ENCODE peak calls at places on chromosomes 13 and 19, in nine cellular contexts. One of them, this sample, is unnamed.
A peak's percentile ranks its signal among the peaks of the same experiment; 100 is the strongest.

GRCh38 chr13:31242342-31242741 is 42.6 kb downstream of the B3GLCT start:
- DNase-seq in activated CD4-positive, alpha-beta T cell treated with anti-CD3 and anti-CD28 coated beads, Interleukin-2, amount 50 U/mL, for 1 hour: no peak
- DNase-seq in activated CD8-positive, alpha-beta memory T cell treated with anti-CD3 and anti-CD28 coated beads, Interleukin-2, amount 50 U/mL, for 48 hours: no peak
- DNase-seq in choroid plexus epithelial cell: peak; percentile 19
- DNase-seq in uterus: no peak
- DNase-seq in non-pigmented ciliary epithelial cell: no peak
- DNase-seq in hippocampal formation: no peak
- DNase-seq in PC-9: no peak
- DNase-seq in caudate nucleus: no peak
- DNase-seq in this sample: no peak

GRCh38 chr19:46660601-46661019 is 372 bp downstream of the DACT3 start:
- DNase-seq in hippocampal formation: peak; percentile 42
- DNase-seq in caudate nucleus: peak; percentile 70
- DNase-seq in uterus: peak; percentile 60
- DNase-seq in PC-9: no peak
- DNase-seq in activated CD4-positive, alpha-beta T cell treated with anti-CD3 and anti-CD28 coated beads, Interleukin-2, amount 50 U/mL, for 1 hour: no peak
- DNase-seq in activated CD8-positive, alpha-beta memory T cell treated with anti-CD3 and anti-CD28 coated beads, Interleukin-2, amount 50 U/mL, for 48 hours: no peak
- DNase-seq in choroid plexus epithelial cell: no peak
- DNase-seq in non-pigmented ciliary epithelial cell: no peak
- DNase-seq in this sample: no peak

GRCh38 chr13:102709536-102709935 is 14.7 kb upstream of the METTL21C start:
- DNase-seq in activated CD8-positive, alpha-beta memory T cell treated with anti-CD3 and anti-CD28 coated beads, Interleukin-2, amount 50 U/mL, for 48 hours: no peak
- DNase-seq in non-pigmented ciliary epithelial cell: no peak
- DNase-seq in uterus: no peak
- DNase-seq in caudate nucleus: no peak
- DNase-seq in choroid plexus epithelial cell: no peak
- DNase-seq in PC-9: no peak
- DNase-seq in hippocampal formation: no peak
- DNase-seq in activated CD4-positive, alpha-beta T cell treated with anti-CD3 and anti-CD28 coated beads, Interleukin-2, amount 50 U/mL, for 1 hour: no peak
- DNase-seq in this sample: no peak

GRCh38 chr13:113367020-113367560 is 3.2 kb upstream of the GRTP1 start:
- DNase-seq in choroid plexus epithelial cell: no peak
- DNase-seq in caudate nucleus: no peak
- DNase-seq in activated CD8-positive, alpha-beta memory T cell treated with anti-CD3 and anti-CD28 coated beads, Interleukin-2, amount 50 U/mL, for 48 hours: no peak
- DNase-seq in uterus: no peak
- DNase-seq in non-pigmented ciliary epithelial cell: no peak
- DNase-seq in hippocampal formation: no peak
- DNase-seq in activated CD4-positive, alpha-beta T cell treated with anti-CD3 and anti-CD28 coated beads, Interleukin-2, amount 50 U/mL, for 1 hour: no peak
- DNase-seq in PC-9: no peak
- DNase-seq in this sample: no peak

GRCh38 chr13:29165840-29166239 is 345.7 kb downstream of the MTUS2 start:
- DNase-seq in hippocampal formation: no peak
- DNase-seq in activated CD4-positive, alpha-beta T cell treated with anti-CD3 and anti-CD28 coated beads, Interleukin-2, amount 50 U/mL, for 1 hour: no peak
- DNase-seq in non-pigmented ciliary epithelial cell: no peak
- DNase-seq in caudate nucleus: no peak
- DNase-seq in PC-9: no peak
- DNase-seq in choroid plexus epithelial cell: peak; percentile 42
- DNase-seq in uterus: no peak
- DNase-seq in activated CD8-positive, alpha-beta memory T cell treated with anti-CD3 and anti-CD28 coated beads, Interleukin-2, amount 50 U/mL, for 48 hours: no peak
- DNase-seq in this sample: no peak

GRCh38 chr19:28466107-28467045 is 746.6 kb downstream of the UQCRFS1 start:
- DNase-seq in non-pigmented ciliary epithelial cell: no peak
- DNase-seq in PC-9: no peak
- DNase-seq in choroid plexus epithelial cell: peak; percentile 78
- DNase-seq in hippocampal formation: peak; percentile 23
- DNase-seq in caudate nucleus: peak; percentile 15
- DNase-seq in uterus: no peak
- DNase-seq in activated CD4-positive, alpha-beta T cell treated with anti-CD3 and anti-CD28 coated beads, Interleukin-2, amount 50 U/mL, for 1 hour: peak; percentile 58
- DNase-seq in activated CD8-positive, alpha-beta memory T cell treated with anti-CD3 and anti-CD28 coated beads, Interleukin-2, amount 50 U/mL, for 48 hours: peak; percentile 81
- DNase-seq in this sample: peak; percentile 55

GRCh38 chr13:98508280-98509074 is 68.4 kb downstream of the STK24 start:
- DNase-seq in PC-9: peak; percentile 95
- DNase-seq in activated CD8-positive, alpha-beta memory T cell treated with anti-CD3 and anti-CD28 coated beads, Interleukin-2, amount 50 U/mL, for 48 hours: no peak
- DNase-seq in non-pigmented ciliary epithelial cell: peak; percentile 52
- DNase-seq in hippocampal formation: no peak
- DNase-seq in uterus: no peak
- DNase-seq in choroid plexus epithelial cell: peak; percentile 93
- DNase-seq in activated CD4-positive, alpha-beta T cell treated with anti-CD3 and anti-CD28 coated beads, Interleukin-2, amount 50 U/mL, for 1 hour: no peak
- DNase-seq in caudate nucleus: no peak
- DNase-seq in this sample: no peak

GRCh38 chr19:42069619-42070293 is at the start of gene GRIK5:
- DNase-seq in caudate nucleus: peak; percentile 12
- DNase-seq in PC-9: no peak
- DNase-seq in activated CD4-positive, alpha-beta T cell treated with anti-CD3 and anti-CD28 coated beads, Interleukin-2, amount 50 U/mL, for 1 hour: no peak
- DNase-seq in hippocampal formation: no peak
- DNase-seq in uterus: peak; percentile 30
- DNase-seq in choroid plexus epithelial cell: no peak
- DNase-seq in activated CD8-positive, alpha-beta memory T cell treated with anti-CD3 and anti-CD28 coated beads, Interleukin-2, amount 50 U/mL, for 48 hours: no peak
- DNase-seq in non-pigmented ciliary epithelial cell: no peak
- DNase-seq in this sample: no peak

GRCh38 chr19:15439078-15439799 is 10.5 kb downstream of the WIZ start:
- DNase-seq in caudate nucleus: no peak
- DNase-seq in PC-9: no peak
- DNase-seq in choroid plexus epithelial cell: no peak
- DNase-seq in non-pigmented ciliary epithelial cell: no peak
- DNase-seq in activated CD4-positive, alpha-beta T cell treated with anti-CD3 and anti-CD28 coated beads, Interleukin-2, amount 50 U/mL, for 1 hour: no peak
- DNase-seq in activated CD8-positive, alpha-beta memory T cell treated with anti-CD3 and anti-CD28 coated beads, Interleukin-2, amount 50 U/mL, for 48 hours: no peak
- DNase-seq in uterus: no peak
- DNase-seq in hippocampal formation: no peak
- DNase-seq in this sample: no peak

GRCh38 chr19:42322305-42322704 is 3.1 kb upstream of the MEGF8 start:
- DNase-seq in activated CD4-positive, alpha-beta T cell treated with anti-CD3 and anti-CD28 coated beads, Interleukin-2, amount 50 U/mL, for 1 hour: no peak
- DNase-seq in uterus: no peak
- DNase-seq in PC-9: no peak
- DNase-seq in choroid plexus epithelial cell: no peak
- DNase-seq in non-pigmented ciliary epithelial cell: no peak
- DNase-seq in activated CD8-positive, alpha-beta memory T cell treated with anti-CD3 and anti-CD28 coated beads, Interleukin-2, amount 50 U/mL, for 48 hours: no peak
- DNase-seq in hippocampal formation: no peak
- DNase-seq in caudate nucleus: no peak
- DNase-seq in this sample: no peak

GRCh38 chr13:108597943-108598342 is 31.5 kb upstream of the MYO16 start:
- DNase-seq in uterus: no peak
- DNase-seq in activated CD8-positive, alpha-beta memory T cell treated with anti-CD3 and anti-CD28 coated beads, Interleukin-2, amount 50 U/mL, for 48 hours: no peak
- DNase-seq in activated CD4-positive, alpha-beta T cell treated with anti-CD3 and anti-CD28 coated beads, Interleukin-2, amount 50 U/mL, for 1 hour: no peak
- DNase-seq in hippocampal formation: no peak
- DNase-seq in caudate nucleus: no peak
- DNase-seq in non-pigmented ciliary epithelial cell: no peak
- DNase-seq in PC-9: no peak
- DNase-seq in choroid plexus epithelial cell: peak; percentile 5
- DNase-seq in this sample: no peak

GRCh38 chr19:30666301-30666803 is 294.2 kb downstream of the ZNF536 start:
- DNase-seq in activated CD8-positive, alpha-beta memory T cell treated with anti-CD3 and anti-CD28 coated beads, Interleukin-2, amount 50 U/mL, for 48 hours: peak; percentile 73
- DNase-seq in uterus: peak; percentile 33
- DNase-seq in PC-9: no peak
- DNase-seq in caudate nucleus: peak; percentile 45
- DNase-seq in hippocampal formation: peak; percentile 42
- DNase-seq in choroid plexus epithelial cell: peak; percentile 49
- DNase-seq in non-pigmented ciliary epithelial cell: no peak
- DNase-seq in activated CD4-positive, alpha-beta T cell treated with anti-CD3 and anti-CD28 coated beads, Interleukin-2, amount 50 U/mL, for 1 hour: peak; percentile 26
- DNase-seq in this sample: peak; percentile 35